ENCODE peak calls at places on chromosomes 3 and 15, in five cellular contexts. L, B, Q, U and W are unnamed samples.
A peak's percentile ranks its signal among the peaks of the same experiment; 100 is the strongest.

GRCh38 chr15:71781179-71781964 is 29.0 kb upstream of the NR2E3 start:
- DNase-seq in L (no peak), U (no peak), Q (no peak), B (no peak), W (no peak)

GRCh38 chr15:97654677-97655076 is 305.8 kb upstream of the ARRDC4 start:
- DNase-seq in B (no peak), L (no peak), U (no peak), Q (no peak), W (no peak)

GRCh38 chr15:75450307-75451201 is 936 bp downstream of the SIN3A start:
- DNase-seq in Q (peak; percentile 98), L (peak; percentile 49), U (peak; percentile 98), B (peak; percentile 93), W (peak; percentile 95)

GRCh38 chr3:66473181-66473580 is 27.6 kb downstream of the LRIG1 start:
- DNase-seq in B (no peak), L (no peak), U (no peak), Q (no peak), W (no peak)

GRCh38 chr3:148131990-148132638 is 565.6 kb upstream of the AGTR1 start:
- DNase-seq in B (no peak), L (no peak), U (no peak), Q (no peak), W (no peak)

GRCh38 chr3:161275919-161276318 is 54.8 kb downstream of the NMD3 start:
- DNase-seq in B (no peak), L (no peak), U (no peak), Q (no peak), W (no peak)

GRCh38 chr15:59746777-59747176 is 57.7 kb upstream of the BNIP2 start:
- DNase-seq in B (no peak), L (no peak), U (no peak), Q (no peak), W (no peak)

GRCh38 chr15:89119489-89120478 is 31.5 kb downstream of the ABHD2 start:
- DNase-seq in B (no peak), L (no peak), Q (no peak), U (no peak), W (peak; percentile 85)

GRCh38 chr15:48096813-48097212 is 24.0 kb upstream of the SLC24A5 start:
- DNase-seq in U (no peak), L (no peak), B (no peak), Q (no peak), W (peak; percentile 73)

GRCh38 chr3:71989165-71989564 is 204.2 kb upstream of the PROK2 start:
- DNase-seq in L (no peak), Q (no peak), B (no peak), U (no peak), W (no peak)

GRCh38 chr15:42139596-42139995 is 16.8 kb downstream of the PLA2G4F start:
- DNase-seq in U (no peak), B (no peak), L (no peak), Q (no peak), W (no peak)

GRCh38 chr3:46335546-46335945 is 18.4 kb upstream of the CCR2 start:
- DNase-seq in B (no peak), U (no peak), Q (no peak), L (no peak), W (no peak)

GRCh38 chr3:126510323-126510910 is 7.2 kb downstream of the UROC1 start:
- DNase-seq in L (no peak), U (no peak), Q (peak; percentile 32), B (no peak), W (no peak)

GRCh38 chr3:124157000-124157712 is 165.2 kb upstream of the ROPN1 start:
- DNase-seq in Q (no peak), B (no peak), U (no peak), L (no peak), W (no peak)